ENCODE peak calls at places on chromosome 15, in eight cellular contexts. One of them, this sample, is unnamed.

GRCh38 chr15:67157779-67158366 is 92.5 kb downstream of the SMAD3 start:
- DNase-seq in tibial nerve: no peak
- DNase-seq in body of pancreas: no peak
- DNase-seq in ovary: no peak
- DNase-seq in testis: no peak
- DNase-seq in suprapubic skin: no peak
- DNase-seq in uterus: no peak
- DNase-seq in sigmoid colon: peak; percentile 36
- DNase-seq in this sample: no peak

GRCh38 chr15:51647128-51647562 is 24.6 kb upstream of the DMXL2 start:
- DNase-seq in tibial nerve: peak; percentile 58
- DNase-seq in body of pancreas: peak; percentile 21
- DNase-seq in ovary: no peak
- DNase-seq in testis: peak; percentile 19
- DNase-seq in suprapubic skin: no peak
- DNase-seq in uterus: no peak
- DNase-seq in sigmoid colon: peak; percentile 69
- DNase-seq in this sample: peak; percentile 56

GRCh38 chr15:46525984-46526725 is 891.3 kb downstream of the SQOR start:
- DNase-seq in tibial nerve: no peak
- DNase-seq in body of pancreas: no peak
- DNase-seq in ovary: no peak
- DNase-seq in testis: no peak
- DNase-seq in suprapubic skin: no peak
- DNase-seq in uterus: no peak
- DNase-seq in sigmoid colon: no peak
- DNase-seq in this sample: peak; percentile 14

GRCh38 chr15:62482715-62483429 is 317.8 kb upstream of the C2CD4B start:
- DNase-seq in tibial nerve: no peak
- DNase-seq in body of pancreas: no peak
- DNase-seq in ovary: no peak
- DNase-seq in testis: no peak
- DNase-seq in suprapubic skin: no peak
- DNase-seq in uterus: no peak
- DNase-seq in sigmoid colon: no peak
- DNase-seq in this sample: no peak

GRCh38 chr15:29887719-29888118 is 65.5 kb upstream of the TJP1 start:
- DNase-seq in tibial nerve: no peak
- DNase-seq in body of pancreas: no peak
- DNase-seq in ovary: no peak
- DNase-seq in testis: no peak
- DNase-seq in suprapubic skin: no peak
- DNase-seq in uterus: no peak
- DNase-seq in sigmoid colon: no peak
- DNase-seq in this sample: no peak

GRCh38 chr15:29952245-29952644 is 130.0 kb upstream of the TJP1 start:
- DNase-seq in tibial nerve: no peak
- DNase-seq in body of pancreas: no peak
- DNase-seq in ovary: no peak
- DNase-seq in testis: peak; percentile 49
- DNase-seq in suprapubic skin: no peak
- DNase-seq in uterus: peak; percentile 34
- DNase-seq in sigmoid colon: no peak
- DNase-seq in this sample: no peak

GRCh38 chr15:57216288-57216687 is 160.0 kb upstream of the CGNL1 start:
- DNase-seq in tibial nerve: no peak
- DNase-seq in body of pancreas: no peak
- DNase-seq in ovary: no peak
- DNase-seq in testis: no peak
- DNase-seq in suprapubic skin: no peak
- DNase-seq in uterus: no peak
- DNase-seq in sigmoid colon: no peak
- DNase-seq in this sample: no peak

GRCh38 chr15:74233864-74234597 is 2.1 kb upstream of the CCDC33 start:
- DNase-seq in tibial nerve: no peak
- DNase-seq in body of pancreas: no peak
- DNase-seq in ovary: no peak
- DNase-seq in testis: no peak
- DNase-seq in suprapubic skin: no peak
- DNase-seq in uterus: no peak
- DNase-seq in sigmoid colon: no peak
- DNase-seq in this sample: no peak

GRCh38 chr15:68315495-68316007 is 38.0 kb downstream of the FEM1B start:
- DNase-seq in tibial nerve: no peak
- DNase-seq in body of pancreas: no peak
- DNase-seq in ovary: peak; percentile 23
- DNase-seq in testis: peak; percentile 34
- DNase-seq in suprapubic skin: peak; percentile 33
- DNase-seq in uterus: peak; percentile 17
- DNase-seq in sigmoid colon: no peak
- DNase-seq in this sample: no peak

GRCh38 chr15:68583321-68583720 is 4.5 kb downstream of the CORO2B start:
- DNase-seq in tibial nerve: no peak
- DNase-seq in body of pancreas: no peak
- DNase-seq in ovary: no peak
- DNase-seq in testis: no peak
- DNase-seq in suprapubic skin: no peak
- DNase-seq in uterus: no peak
- DNase-seq in sigmoid colon: no peak
- DNase-seq in this sample: no peak

GRCh38 chr15:80142646-80143045 is 10.2 kb upstream of the FAH start:
- DNase-seq in tibial nerve: no peak
- DNase-seq in body of pancreas: no peak
- DNase-seq in ovary: no peak
- DNase-seq in testis: no peak
- DNase-seq in suprapubic skin: no peak
- DNase-seq in uterus: no peak
- DNase-seq in sigmoid colon: no peak
- DNase-seq in this sample: no peak

GRCh38 chr15:31459011-31459748 is 132.5 kb downstream of the KLF13 start:
- DNase-seq in tibial nerve: no peak
- DNase-seq in body of pancreas: no peak
- DNase-seq in ovary: no peak
- DNase-seq in testis: no peak
- DNase-seq in suprapubic skin: peak; percentile 51
- DNase-seq in uterus: peak; percentile 4
- DNase-seq in sigmoid colon: no peak
- DNase-seq in this sample: peak; percentile 63

GRCh38 chr15:66912001-66912400 is 153.4 kb upstream of the SMAD3 start:
- DNase-seq in tibial nerve: no peak
- DNase-seq in body of pancreas: no peak
- DNase-seq in ovary: no peak
- DNase-seq in testis: no peak
- DNase-seq in suprapubic skin: no peak
- DNase-seq in uterus: no peak
- DNase-seq in sigmoid colon: no peak
- DNase-seq in this sample: no peak

GRCh38 chr15:27091270-27091940 is 120.4 kb downstream of the GABRG3 start:
- DNase-seq in tibial nerve: no peak
- DNase-seq in body of pancreas: no peak
- DNase-seq in ovary: no peak
- DNase-seq in testis: no peak
- DNase-seq in suprapubic skin: no peak
- DNase-seq in uterus: no peak
- DNase-seq in sigmoid colon: no peak
- DNase-seq in this sample: no peak

GRCh38 chr15:62807539-62808130 is 234.9 kb upstream of the TPM1 start:
- DNase-seq in tibial nerve: no peak
- DNase-seq in body of pancreas: no peak
- DNase-seq in ovary: no peak
- DNase-seq in testis: no peak
- DNase-seq in suprapubic skin: no peak
- DNase-seq in uterus: no peak
- DNase-seq in sigmoid colon: no peak
- DNase-seq in this sample: no peak

GRCh38 chr15:34012461-34013028 is 26.5 kb downstream of the AVEN start:
- DNase-seq in tibial nerve: no peak
- DNase-seq in body of pancreas: no peak
- DNase-seq in ovary: no peak
- DNase-seq in testis: no peak
- DNase-seq in suprapubic skin: no peak
- DNase-seq in uterus: no peak
- DNase-seq in sigmoid colon: no peak
- DNase-seq in this sample: no peak

GRCh38 chr15:63041982-63042878 is at the start of gene TPM1:
- DNase-seq in tibial nerve: peak; percentile 72
- DNase-seq in body of pancreas: peak; percentile 77
- DNase-seq in ovary: peak; percentile 87
- DNase-seq in testis: peak; percentile 77
- DNase-seq in suprapubic skin: peak; percentile 86
- DNase-seq in uterus: peak; percentile 93
- DNase-seq in sigmoid colon: peak; percentile 97
- DNase-seq in this sample: peak; percentile 82

GRCh38 chr15:57306305-57306943 is 69.9 kb upstream of the CGNL1 start:
- DNase-seq in tibial nerve: peak; percentile 95
- DNase-seq in body of pancreas: peak; percentile 87
- DNase-seq in ovary: peak; percentile 85
- DNase-seq in testis: peak; percentile 92
- DNase-seq in suprapubic skin: peak; percentile 91
- DNase-seq in uterus: peak; percentile 77
- DNase-seq in sigmoid colon: peak; percentile 89
- DNase-seq in this sample: peak; percentile 92

GRCh38 chr15:79003301-79003700 is 58.5 kb upstream of the CTSH start:
- DNase-seq in tibial nerve: no peak
- DNase-seq in body of pancreas: no peak
- DNase-seq in ovary: no peak
- DNase-seq in testis: no peak
- DNase-seq in suprapubic skin: no peak
- DNase-seq in uterus: no peak
- DNase-seq in sigmoid colon: no peak
- DNase-seq in this sample: no peak

GRCh38 chr15:59180946-59181345 is 25.7 kb upstream of the LDHAL6B start:
- DNase-seq in tibial nerve: no peak
- DNase-seq in body of pancreas: no peak
- DNase-seq in ovary: no peak
- DNase-seq in testis: no peak
- DNase-seq in suprapubic skin: peak; percentile 25
- DNase-seq in uterus: no peak
- DNase-seq in sigmoid colon: no peak
- DNase-seq in this sample: no peak

GRCh38 chr15:46555547-46555946 is 920.7 kb downstream of the SQOR start:
- DNase-seq in tibial nerve: no peak
- DNase-seq in body of pancreas: no peak
- DNase-seq in ovary: no peak
- DNase-seq in testis: no peak
- DNase-seq in suprapubic skin: no peak
- DNase-seq in uterus: no peak
- DNase-seq in sigmoid colon: no peak
- DNase-seq in this sample: no peak

GRCh38 chr15:74196175-74196574 is 6.4 kb downstream of the STRA6 start:
- DNase-seq in tibial nerve: no peak
- DNase-seq in body of pancreas: peak; percentile 52
- DNase-seq in ovary: peak; percentile 39
- DNase-seq in testis: peak; percentile 72
- DNase-seq in suprapubic skin: no peak
- DNase-seq in uterus: peak; percentile 75
- DNase-seq in sigmoid colon: no peak
- DNase-seq in this sample: peak; percentile 86

GRCh38 chr15:76235186-76235826 is 76.0 kb downstream of the ETFA start:
- DNase-seq in tibial nerve: no peak
- DNase-seq in body of pancreas: no peak
- DNase-seq in ovary: no peak
- DNase-seq in testis: no peak
- DNase-seq in suprapubic skin: no peak
- DNase-seq in uterus: no peak
- DNase-seq in sigmoid colon: no peak
- DNase-seq in this sample: no peak

GRCh38 chr15:58070801-58071418 is 5.4 kb upstream of the ALDH1A2 start:
- DNase-seq in tibial nerve: peak; percentile 20
- DNase-seq in body of pancreas: peak; percentile 56
- DNase-seq in ovary: peak; percentile 62
- DNase-seq in testis: peak; percentile 77
- DNase-seq in suprapubic skin: no peak
- DNase-seq in uterus: peak; percentile 67
- DNase-seq in sigmoid colon: peak; percentile 67
- DNase-seq in this sample: peak; percentile 69

GRCh38 chr15:57427367-57427821 is 51.1 kb downstream of the CGNL1 start:
- DNase-seq in tibial nerve: peak; percentile 66
- DNase-seq in body of pancreas: peak; percentile 27
- DNase-seq in ovary: no peak
- DNase-seq in testis: no peak
- DNase-seq in suprapubic skin: no peak
- DNase-seq in uterus: no peak
- DNase-seq in sigmoid colon: no peak
- DNase-seq in this sample: peak; percentile 46

GRCh38 chr15:81312790-81313543 is 11.0 kb downstream of the STARD5 start:
- DNase-seq in tibial nerve: peak; percentile 85
- DNase-seq in body of pancreas: peak; percentile 72
- DNase-seq in ovary: peak; percentile 82
- DNase-seq in testis: peak; percentile 77
- DNase-seq in suprapubic skin: peak; percentile 92
- DNase-seq in uterus: peak; percentile 95
- DNase-seq in sigmoid colon: peak; percentile 96
- DNase-seq in this sample: peak; percentile 57

GRCh38 chr15:31974855-31975421 is 55.4 kb upstream of the CHRNA7 start:
- DNase-seq in tibial nerve: no peak
- DNase-seq in body of pancreas: peak; percentile 34
- DNase-seq in ovary: no peak
- DNase-seq in testis: peak; percentile 57
- DNase-seq in suprapubic skin: no peak
- DNase-seq in uterus: no peak
- DNase-seq in sigmoid colon: no peak
- DNase-seq in this sample: peak; percentile 47

GRCh38 chr15:43329960-43330779 is at the start of gene LCMT2:
- DNase-seq in tibial nerve: peak; percentile 90
- DNase-seq in body of pancreas: peak; percentile 91
- DNase-seq in ovary: peak; percentile 89
- DNase-seq in testis: peak; percentile 94
- DNase-seq in suprapubic skin: peak; percentile 97
- DNase-seq in uterus: peak; percentile 92
- DNase-seq in sigmoid colon: peak; percentile 98
- DNase-seq in this sample: peak; percentile 94
- TF ChIP-seq POLR2A in tibial nerve: peak; percentile 36
- TF ChIP-seq POLR2A in body of pancreas: peak; percentile 48
- TF ChIP-seq POLR2A in ovary: peak; percentile 60
- TF ChIP-seq POLR2A in testis: no peak
- TF ChIP-seq POLR2A in suprapubic skin: no peak
- TF ChIP-seq POLR2A in uterus: peak; percentile 75
- TF ChIP-seq POLR2A in sigmoid colon: peak; percentile 50
- TF ChIP-seq POLR2A in this sample: peak; percentile 68

GRCh38 chr15:87874896-87875661 is 381.5 kb downstream of the NTRK3 start:
- DNase-seq in tibial nerve: no peak
- DNase-seq in body of pancreas: no peak
- DNase-seq in ovary: no peak
- DNase-seq in testis: peak; percentile 26
- DNase-seq in suprapubic skin: no peak
- DNase-seq in uterus: no peak
- DNase-seq in sigmoid colon: peak; percentile 65
- DNase-seq in this sample: no peak
- H3K27ac ChIP-seq in tibial nerve: no peak overlapping the region
- H3K27ac ChIP-seq in body of pancreas: no peak overlapping the region
- H3K27ac ChIP-seq in ovary: no peak overlapping the region
- H3K27ac ChIP-seq in testis: no peak overlapping the region
- H3K27ac ChIP-seq in suprapubic skin: no peak overlapping the region
- H3K27ac ChIP-seq in uterus: no peak overlapping the region
- H3K27ac ChIP-seq in sigmoid colon: no peak overlapping the region
- H3K27ac ChIP-seq in this sample: no peak overlapping the region

GRCh38 chr15:40440300-40441011 is at the start of gene BAHD1:
- DNase-seq in tibial nerve: peak; percentile 93
- DNase-seq in body of pancreas: peak; percentile 97
- DNase-seq in ovary: peak; percentile 98
- DNase-seq in testis: peak; percentile 98
- DNase-seq in suprapubic skin: peak; percentile 97
- DNase-seq in uterus: peak; percentile 96
- DNase-seq in sigmoid colon: peak; percentile 98
- DNase-seq in this sample: peak; percentile 98
- TF ChIP-seq POLR2A in tibial nerve: no peak
- TF ChIP-seq POLR2A in body of pancreas: no peak
- TF ChIP-seq POLR2A in ovary: peak; percentile 33
- TF ChIP-seq POLR2A in testis: no peak
- TF ChIP-seq POLR2A in suprapubic skin: no peak
- TF ChIP-seq POLR2A in uterus: no peak
- TF ChIP-seq POLR2A in sigmoid colon: no peak
- TF ChIP-seq POLR2A in this sample: peak; percentile 44

GRCh38 chr15:72117698-72118399 is at the start of gene MYO9A:
- DNase-seq in tibial nerve: peak; percentile 97
- DNase-seq in body of pancreas: peak; percentile 98
- DNase-seq in ovary: peak; percentile 99
- DNase-seq in testis: peak; percentile 98
- DNase-seq in suprapubic skin: peak; percentile 99
- DNase-seq in uterus: peak; percentile 98
- DNase-seq in sigmoid colon: peak; percentile 98
- DNase-seq in this sample: peak; percentile 99
- H3K27ac ChIP-seq in tibial nerve: peak within 1 kb of the TSS; percentile 97
- H3K27ac ChIP-seq in body of pancreas: peak within 1 kb of the TSS; percentile 95
- H3K27ac ChIP-seq in ovary: peak within 1 kb of the TSS; percentile 77
- H3K27ac ChIP-seq in testis: peak within 1 kb of the TSS; percentile 94
- H3K27ac ChIP-seq in suprapubic skin: peak within 1 kb of the TSS; percentile 95
- H3K27ac ChIP-seq in uterus: peak within 1 kb of the TSS; percentile 97
- H3K27ac ChIP-seq in sigmoid colon: peak within 1 kb of the TSS; percentile 95
- H3K27ac ChIP-seq in this sample: peak within 1 kb of the TSS; percentile 95

This sample was measured in transverse colon.